ENCODE peak calls at places on chromosomes 13 and 19, in five cellular contexts. I is fibroblast of mammary gland, Y is neural progenitor cell, W is fibroblast of pulmonary artery, P is GM23338. F is an unnamed sample.

GRCh38 chr19:47819841-47820244 is 1.9 kb upstream of the CRX start:
- DNase-seq in Y (peak), P (peak), W (no peak), I (no peak), F (no peak)

GRCh38 chr19:14496849-14497346 is 971 bp upstream of the GIPC1 start:
- DNase-seq in W (no peak), Y (no peak), I (no peak), P (no peak), F (no peak)

GRCh38 chr13:44191504-44192171 is 182.0 kb upstream of the SERP2 start:
- DNase-seq in P (peak), I (peak), Y (peak), W (peak), F (peak)

GRCh38 chr13:112968910-112969691 is at the start of gene MCF2L:
- DNase-seq in Y (peak), I (peak), P (peak), W (peak), F (peak)

GRCh38 chr13:40087021-40088002 is 431.9 kb downstream of the COG6 start:
- DNase-seq in W (no peak), P (peak), I (no peak), Y (peak), F (no peak)

GRCh38 chr13:71867101-71867814 is at the start of gene DACH1:
- DNase-seq in P (peak), I (peak), W (peak), Y (peak), F (peak)

GRCh38 chr13:60612593-60612992 is 215.6 kb downstream of the TDRD3 start:
- DNase-seq in I (no peak), P (no peak), Y (peak), W (peak), F (peak)

GRCh38 chr19:1105873-1106840 is 2.4 kb downstream of the GPX4 start:
- DNase-seq in Y (no peak), I (no peak), P (no peak), W (no peak), F (no peak)

GRCh38 chr19:58196911-58197616 is 14.2 kb downstream of the ZNF274 start:
- DNase-seq in P (peak), I (peak), Y (no peak), W (peak), F (peak)

GRCh38 chr13:102948006-102948405 is 102.2 kb downstream of the ERCC5 start:
- DNase-seq in Y (peak), I (peak), W (peak), P (no peak), F (peak)

GRCh38 chr19:5131031-5131865 is 162.3 kb downstream of the KDM4B start:
- DNase-seq in W (no peak), I (no peak), Y (no peak), P (peak), F (no peak)

GRCh38 chr13:64305246-64305645 is 2889.6 kb upstream of the PCDH20 start:
- DNase-seq in Y (no peak), I (peak), P (no peak), W (peak), F (peak)

GRCh38 chr19:2548966-2549365 is 73.0 kb downstream of the GADD45B start:
- DNase-seq in Y (no peak), I (no peak), W (no peak), P (no peak), F (no peak)

GRCh38 chr19:14059093-14059480 is 2.8 kb downstream of the PALM3 start:
- DNase-seq in W (no peak), I (no peak), P (peak), Y (peak), F (no peak)

DNA sequence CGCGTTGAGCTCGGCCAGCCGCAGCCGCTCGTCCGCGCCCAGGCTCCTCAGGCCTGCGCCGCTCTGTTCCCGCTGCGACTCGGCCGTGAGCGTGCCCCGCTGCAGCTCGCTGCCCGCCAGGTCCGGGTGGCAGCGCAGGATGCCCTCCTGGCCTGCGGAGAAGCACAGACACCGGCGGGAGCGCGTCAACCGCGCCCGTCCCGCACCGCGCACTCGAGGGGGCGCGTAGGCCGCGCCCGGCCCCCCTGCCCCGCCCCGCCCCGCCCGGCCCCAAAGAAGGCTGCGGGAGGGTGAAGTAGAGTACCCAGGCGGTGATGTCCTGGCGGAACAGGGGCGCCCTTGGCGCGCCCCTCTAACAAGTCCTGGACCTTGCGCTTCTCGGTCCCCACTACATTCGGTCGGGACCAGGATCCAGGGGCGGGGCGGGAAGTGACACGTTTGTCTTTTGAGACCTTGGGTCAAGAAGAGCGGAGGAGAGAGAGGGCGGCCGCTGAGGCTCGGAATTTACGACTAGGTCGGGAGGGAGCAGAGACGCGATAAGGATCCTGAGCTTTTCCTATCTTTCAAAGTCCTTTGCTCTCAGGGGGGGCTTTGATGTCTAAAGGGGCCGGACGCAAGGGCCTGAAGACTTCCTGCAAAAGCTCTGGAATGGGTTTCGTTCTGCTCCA is 9.3 kb upstream of the CDX2 start:
- DNase-seq in I (no peak), W (no peak), Y (peak), P (peak), F (no peak)
- H3K4me3 ChIP-seq in I (no peak), W (no peak), Y (peak), P (peak), F (no peak)

GRCh38 chr19:54414156-54414555 is 1.1 kb upstream of the TTYH1 start:
- DNase-seq in I (no peak), P (no peak), W (no peak), Y (no peak), F (no peak)

GRCh38 chr19:54415901-54416621 is 797 bp downstream of the TTYH1 start:
- DNase-seq in P (no peak), W (no peak), I (no peak), Y (peak), F (no peak)

GRCh38 chr19:54416695-54417491 is 1.6 kb downstream of the TTYH1 start:
- DNase-seq in P (peak), W (no peak), Y (peak), I (no peak), F (no peak)

GRCh38 chr19:54412877-54413276 is 2.4 kb upstream of the TTYH1 start:
- DNase-seq in Y (no peak), W (no peak), P (no peak), I (no peak), F (no peak)

GRCh38 chr19:54415208-54415900 is at the start of gene TTYH1:
- DNase-seq in W (no peak), Y (peak), P (peak), I (no peak), F (no peak)
- TF ChIP-seq CTCF in W (no peak), Y (peak), P (no peak), I (no peak), F (no peak)

DNA sequence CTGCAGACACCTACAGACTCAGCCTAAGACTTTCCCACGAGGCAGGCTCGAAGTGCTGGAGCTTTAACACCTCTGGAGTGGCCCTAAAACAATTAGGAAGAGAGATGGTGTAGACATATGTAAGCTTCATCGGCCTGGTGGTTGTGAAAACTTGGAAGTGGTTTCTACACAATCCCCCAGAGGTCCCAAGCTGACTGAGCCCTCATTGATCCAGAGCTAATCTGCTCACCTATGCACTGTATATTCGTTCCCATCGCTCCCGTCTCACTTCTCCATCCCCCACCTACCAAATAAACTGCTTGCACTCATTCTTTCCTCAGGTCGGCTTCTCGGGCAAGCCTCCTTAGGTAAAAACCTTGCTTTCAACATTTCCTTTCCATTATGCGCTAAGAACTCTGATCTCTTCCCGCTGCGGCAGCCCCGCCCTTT is 767 bp upstream of the ZNF793 start:
- DNase-seq in P (peak), I (no peak), W (no peak), Y (no peak), F (no peak)
- H3K4me3 ChIP-seq in P (peak), I (peak), W (peak), Y (peak), F (peak)

GRCh38 chr13:35826626-35827254 is 304.4 kb downstream of the DCLK1 start:
- DNase-seq in I (no peak), Y (no peak), P (peak), W (no peak), F (no peak)
- TF ChIP-seq CTCF in I (peak), Y (peak), P (peak), W (peak), F (peak)

GRCh38 chr19:49339364-49340068 is 4.3 kb downstream of the CD37 start:
- DNase-seq in W (peak), P (peak), Y (peak), I (peak), F (peak)
- H3K4me3 ChIP-seq in W (peak), P (peak), Y (peak), I (peak), F (peak)

GRCh38 chr13:51583875-51584730 is at the start of gene WDFY2:
- DNase-seq in W (peak), I (peak), Y (peak), P (peak), F (peak)
- TF ChIP-seq CTCF in W (no peak), I (no peak), Y (no peak), P (no peak), F (no peak)

GRCh38 chr19:50322931-50323781 is 6.0 kb downstream of the KCNC3 start:
- DNase-seq in Y (no peak), W (no peak), I (no peak), P (no peak), F (no peak)
- H3K4me3 ChIP-seq in Y (no peak), W (no peak), I (no peak), P (no peak), F (no peak)

GRCh38 chr13:66689037-66689619 is 541.0 kb downstream of the PCDH9 start:
- DNase-seq in Y (peak), P (peak), I (peak), W (peak), F (peak)
- TF ChIP-seq CTCF in Y (peak), P (peak), I (peak), W (peak), F (peak)

GRCh38 chr13:22201395-22201794 is 530.5 kb downstream of the FGF9 start:
- DNase-seq in P (no peak), Y (no peak), I (no peak), W (no peak), F (no peak)
- H3K4me3 ChIP-seq in P (no peak), Y (no peak), I (no peak), W (no peak), F (no peak)